ENCODE peak calls at places on chromosomes 4 and X, in four cellular contexts. One of them, this sample, is unnamed.

GRCh38 chr4:141158219-141158618 is 24.9 kb upstream of the RNF150 start:
- DNase-seq in NCI-H82: peak; percentile 66
- DNase-seq in retina: no peak
- DNase-seq in NCI-H2029 treated with DMSO at 0.1 percent for 48 hours: peak; percentile 22
- DNase-seq in this sample: peak; percentile 11

GRCh38 chr4:78954048-78954666 is 14.9 kb upstream of the PAQR3 start:
- DNase-seq in NCI-H82: peak; percentile 73
- DNase-seq in retina: peak; percentile 38
- DNase-seq in NCI-H2029 treated with DMSO at 0.1 percent for 48 hours: peak; percentile 17
- DNase-seq in this sample: peak; percentile 30

GRCh38 chr4:159443975-159444374 is 341.1 kb downstream of the RAPGEF2 start:
- DNase-seq in NCI-H82: no peak
- DNase-seq in retina: no peak
- DNase-seq in NCI-H2029 treated with DMSO at 0.1 percent for 48 hours: no peak
- DNase-seq in this sample: no peak

GRCh38 chr4:148059617-148060180 is 327.8 kb downstream of the ARHGAP10 start:
- DNase-seq in NCI-H82: no peak
- DNase-seq in retina: no peak
- DNase-seq in NCI-H2029 treated with DMSO at 0.1 percent for 48 hours: no peak
- DNase-seq in this sample: no peak

GRCh38 chr4:153651041-153651960 is 32.8 kb upstream of the TLR2 start:
- DNase-seq in NCI-H82: no peak
- DNase-seq in retina: no peak
- DNase-seq in NCI-H2029 treated with DMSO at 0.1 percent for 48 hours: no peak
- DNase-seq in this sample: no peak

GRCh38 chrX:39967348-39967747 is 130.4 kb downstream of the BCOR start:
- DNase-seq in NCI-H82: peak; percentile 88
- DNase-seq in retina: no peak
- DNase-seq in NCI-H2029 treated with DMSO at 0.1 percent for 48 hours: no peak
- DNase-seq in this sample: no peak

GRCh38 chrX:56802921-56803848 is 74.1 kb downstream of the NBDY start:
- DNase-seq in NCI-H82: no peak
- DNase-seq in retina: peak; percentile 92
- DNase-seq in NCI-H2029 treated with DMSO at 0.1 percent for 48 hours: no peak
- DNase-seq in this sample: peak; percentile 48

GRCh38 chr4:30769093-30769492 is 48.9 kb downstream of the PCDH7 start:
- DNase-seq in NCI-H82: no peak
- DNase-seq in retina: no peak
- DNase-seq in NCI-H2029 treated with DMSO at 0.1 percent for 48 hours: no peak
- DNase-seq in this sample: no peak

GRCh38 chr4:83438719-83439118 is 16.9 kb downstream of the HELQ start:
- DNase-seq in NCI-H82: no peak
- DNase-seq in retina: no peak
- DNase-seq in NCI-H2029 treated with DMSO at 0.1 percent for 48 hours: no peak
- DNase-seq in this sample: no peak

GRCh38 chr4:85489273-85489672 is 14.3 kb downstream of the ARHGAP24 start:
- DNase-seq in NCI-H82: no peak
- DNase-seq in retina: peak; percentile 26
- DNase-seq in NCI-H2029 treated with DMSO at 0.1 percent for 48 hours: no peak
- DNase-seq in this sample: no peak

GRCh38 chr4:118745357-118745756 is 60.2 kb downstream of the METTL14 start:
- DNase-seq in NCI-H82: no peak
- DNase-seq in retina: no peak
- DNase-seq in NCI-H2029 treated with DMSO at 0.1 percent for 48 hours: no peak
- DNase-seq in this sample: no peak

GRCh38 chr4:8537041-8537461 is 43.1 kb upstream of the GPR78 start:
- DNase-seq in NCI-H82: no peak
- DNase-seq in retina: no peak
- DNase-seq in NCI-H2029 treated with DMSO at 0.1 percent for 48 hours: peak; percentile 81
- DNase-seq in this sample: no peak

GRCh38 chr4:8333726-8334460 is 64.3 kb downstream of the HTRA3 start:
- DNase-seq in NCI-H82: no peak
- DNase-seq in retina: no peak
- DNase-seq in NCI-H2029 treated with DMSO at 0.1 percent for 48 hours: no peak
- DNase-seq in this sample: no peak

GRCh38 chrX:71107762-71108360 is 1.3 kb upstream of the CXorf65 start:
- DNase-seq in NCI-H82: peak; percentile 35
- DNase-seq in retina: no peak
- DNase-seq in NCI-H2029 treated with DMSO at 0.1 percent for 48 hours: no peak
- DNase-seq in this sample: no peak

GRCh38 chrX:17007134-17007768 is 60.8 kb downstream of the REPS2 start:
- DNase-seq in NCI-H82: peak; percentile 90
- DNase-seq in retina: peak; percentile 11
- DNase-seq in NCI-H2029 treated with DMSO at 0.1 percent for 48 hours: no peak
- DNase-seq in this sample: no peak

GRCh38 chr4:5730993-5731975 is 20.3 kb downstream of the EVC start:
- DNase-seq in NCI-H82: no peak
- DNase-seq in retina: no peak
- DNase-seq in NCI-H2029 treated with DMSO at 0.1 percent for 48 hours: no peak
- DNase-seq in this sample: no peak

GRCh38 chr4:140309124-140309870 is 64.1 kb upstream of the SCOC start:
- DNase-seq in NCI-H82: no peak
- DNase-seq in retina: no peak
- DNase-seq in NCI-H2029 treated with DMSO at 0.1 percent for 48 hours: no peak
- DNase-seq in this sample: no peak

GRCh38 chr4:186724861-186725419 is 1.3 kb upstream of the FAT1 start:
- DNase-seq in NCI-H82: no peak
- DNase-seq in retina: peak; percentile 67
- DNase-seq in NCI-H2029 treated with DMSO at 0.1 percent for 48 hours: peak; percentile 30
- DNase-seq in this sample: no peak

GRCh38 chr4:7655549-7656243 is 221.0 kb upstream of the PSAPL1 start:
- DNase-seq in NCI-H82: no peak
- DNase-seq in retina: peak; percentile 87
- DNase-seq in NCI-H2029 treated with DMSO at 0.1 percent for 48 hours: no peak
- DNase-seq in this sample: peak; percentile 17

GRCh38 chr4:19309365-19309764 is 942.3 kb upstream of the SLIT2 start:
- DNase-seq in NCI-H82: peak; percentile 1
- DNase-seq in retina: no peak
- DNase-seq in NCI-H2029 treated with DMSO at 0.1 percent for 48 hours: no peak
- DNase-seq in this sample: no peak

GRCh38 chr4:169263791-169264392 is 6.9 kb downstream of the SH3RF1 start:
- DNase-seq in NCI-H82: no peak
- DNase-seq in retina: no peak
- DNase-seq in NCI-H2029 treated with DMSO at 0.1 percent for 48 hours: no peak
- DNase-seq in this sample: no peak

GRCh38 chr4:61532324-61532723 is 332.2 kb downstream of the ADGRL3 start:
- DNase-seq in NCI-H82: no peak
- DNase-seq in retina: peak; percentile 83
- DNase-seq in NCI-H2029 treated with DMSO at 0.1 percent for 48 hours: no peak
- DNase-seq in this sample: peak; percentile 93

GRCh38 chr4:118987959-118988634 is 99.4 kb downstream of the SYNPO2 start:
- DNase-seq in NCI-H82: no peak
- DNase-seq in retina: no peak
- DNase-seq in NCI-H2029 treated with DMSO at 0.1 percent for 48 hours: no peak
- DNase-seq in this sample: no peak

GRCh38 chrX:13768939-13769338 is 34.4 kb downstream of the OFD1 start:
- DNase-seq in NCI-H82: no peak
- DNase-seq in retina: no peak
- DNase-seq in NCI-H2029 treated with DMSO at 0.1 percent for 48 hours: no peak
- DNase-seq in this sample: no peak

GRCh38 chr4:71941001-71941400 is 90.8 kb upstream of the NPFFR2 start:
- DNase-seq in NCI-H82: peak; percentile 58
- DNase-seq in retina: no peak
- DNase-seq in NCI-H2029 treated with DMSO at 0.1 percent for 48 hours: no peak
- DNase-seq in this sample: no peak

GRCh38 chr4:187565416-187565815 is 430.2 kb upstream of the ZFP42 start:
- DNase-seq in NCI-H82: peak; percentile 39
- DNase-seq in retina: no peak
- DNase-seq in NCI-H2029 treated with DMSO at 0.1 percent for 48 hours: no peak
- DNase-seq in this sample: no peak

GRCh38 chr4:3845744-3846429 is 79.7 kb downstream of the ADRA2C start:
- DNase-seq in NCI-H82: no peak
- DNase-seq in retina: no peak
- DNase-seq in NCI-H2029 treated with DMSO at 0.1 percent for 48 hours: no peak
- DNase-seq in this sample: no peak

GRCh38 chr4:650951-651883 is 22.9 kb downstream of the ATP5ME start:
- DNase-seq in NCI-H82: no peak
- DNase-seq in retina: peak; percentile 70
- DNase-seq in NCI-H2029 treated with DMSO at 0.1 percent for 48 hours: no peak
- DNase-seq in this sample: no peak

GRCh38 chrX:38664285-38664684 is 102.9 kb downstream of the TSPAN7 start:
- DNase-seq in NCI-H82: peak; percentile 71
- DNase-seq in retina: peak; percentile 25
- DNase-seq in NCI-H2029 treated with DMSO at 0.1 percent for 48 hours: peak; percentile 21
- DNase-seq in this sample: peak; percentile 9